ENCODE peak calls at places on chromosomes 16 and 17, in four cellular contexts. V is mesothelial cell of epicardium; X is effector CD4-positive, alpha-beta T cell; K is heart left ventricle. Q is an unnamed sample.

GRCh38 chr16:83066011-83066410 is 439.2 kb downstream of the CDH13 start:
- DNase-seq in V (no peak), X (no peak), K (no peak), Q (no peak)

GRCh38 chr17:79721993-79722671 is 8.6 kb upstream of the ENPP7 start:
- DNase-seq in V (no peak), X (no peak), K (no peak), Q (no peak)

GRCh38 chr16:87585452-87586200 is 16.7 kb upstream of the JPH3 start:
- DNase-seq in V (no peak), X (no peak), K (no peak), Q (no peak)

GRCh38 chr17:81400154-81400938 is 5.1 kb downstream of the BAHCC1 start:
- DNase-seq in V (no peak), X (no peak), K (no peak), Q (no peak)

GRCh38 chr16:56252835-56253234 is 61.5 kb downstream of the GNAO1 start:
- DNase-seq in V (no peak), X (no peak), K (peak; percentile 74), Q (no peak)

GRCh38 chr16:3188925-3189825 is 1.2 kb downstream of the OR1F1 start:
- DNase-seq in V (peak; percentile 56), X (no peak), K (no peak), Q (no peak)

GRCh38 chr16:87702325-87702811 is 63.4 kb downstream of the KLHDC4 start:
- DNase-seq in V (no peak), X (no peak), K (no peak), Q (no peak)

GRCh38 chr17:54405826-54406225 is 494.8 kb upstream of the TOM1L1 start:
- DNase-seq in V (no peak), X (no peak), K (no peak), Q (no peak)

GRCh38 chr17:62725791-62726249 is 82.3 kb downstream of the MARCHF10 start:
- DNase-seq in V (no peak), X (no peak), K (no peak), Q (no peak)

GRCh38 chr16:70018254-70018653 is 67.1 kb downstream of the CLEC18A start:
- DNase-seq in V (no peak), X (peak; percentile 45), K (peak; percentile 38), Q (no peak)

GRCh38 chr17:31629696-31630470 is 229.2 kb downstream of the COPRS start:
- DNase-seq in V (no peak), X (no peak), K (no peak), Q (no peak)

GRCh38 chr16:4514606-4515005 is 24.0 kb downstream of the CDIP1 start:
- DNase-seq in V (no peak), X (no peak), K (no peak), Q (no peak)

GRCh38 chr17:13736915-13737314 is 135.2 kb upstream of the HS3ST3A1 start:
- DNase-seq in V (no peak), X (no peak), K (no peak), Q (no peak)

GRCh38 chr17:80753946-80754345 is 209.3 kb downstream of the RPTOR start:
- DNase-seq in V (no peak), X (no peak), K (no peak), Q (no peak)

GRCh38 chr17:82917656-82918345 is 78.0 kb upstream of the ZNF750 start:
- DNase-seq in V (no peak), X (peak; percentile 17), K (peak; percentile 26), Q (no peak)

GRCh38 chr16:87099001-87099740 is 218.0 kb downstream of the C16orf95 start:
- DNase-seq in V (peak; percentile 27), X (no peak), K (no peak), Q (no peak)

GRCh38 chr17:8391711-8392110 is 5.9 kb downstream of the RNF222 start:
- DNase-seq in V (no peak), X (no peak), K (no peak), Q (no peak)

GRCh38 chr17:74211141-74211928 is 2.0 kb upstream of the TTYH2 start:
- DNase-seq in V (peak; percentile 48), X (no peak), K (no peak), Q (no peak)

GRCh38 chr17:65515959-65516948 is 45.2 kb downstream of the AXIN2 start:
- DNase-seq in V (no peak), X (no peak), K (no peak), Q (no peak)

GRCh38 chr16:25110392-25110947 is 1.1 kb upstream of the LCMT1 start:
- DNase-seq in V (no peak), X (no peak), K (no peak), Q (no peak)

GRCh38 chr16:7103056-7103455 is 229.6 kb upstream of the RBFOX1 start:
- DNase-seq in V (no peak), X (no peak), K (no peak), Q (no peak)

GRCh38 chr16:86027366-86028126 is 128.6 kb downstream of the IRF8 start:
- DNase-seq in V (no peak), X (no peak), K (no peak), Q (no peak)

GRCh38 chr17:12342609-12343248 is 322.1 kb downstream of the MAP2K4 start:
- DNase-seq in V (no peak), X (no peak), K (no peak), Q (no peak)

GRCh38 chr16:85556456-85557082 is 56.6 kb upstream of the GSE1 start:
- DNase-seq in V (no peak), X (peak; percentile 34), K (peak; percentile 60), Q (no peak)

GRCh38 chr16:47565454-47565853 is 104.3 kb downstream of the PHKB start:
- DNase-seq in V (no peak), X (peak; percentile 3), K (peak; percentile 80), Q (peak; percentile 81)

GRCh38 chr17:5508855-5509254 is 22.5 kb downstream of the MIS12 start:
- DNase-seq in V (no peak), X (no peak), K (no peak), Q (no peak)

GRCh38 chr16:78199325-78200022 is 100.0 kb downstream of the WWOX start:
- DNase-seq in V (no peak), X (no peak), K (no peak), Q (no peak)

GRCh38 chr17:50889528-50890118 is 23.5 kb upstream of the TOB1 start:
- DNase-seq in V (no peak), X (no peak), K (no peak), Q (no peak)

GRCh38 chr17:79657036-79657435 is 46.2 kb upstream of the RBFOX3 start:
- DNase-seq in V (no peak), X (no peak), K (no peak), Q (no peak)

GRCh38 chr17:67615011-67615561 is 102.7 kb upstream of the NOL11 start:
- DNase-seq in V (no peak), X (no peak), K (no peak), Q (no peak)

GRCh38 chr16:52113812-52114211 is 433.1 kb downstream of the TOX3 start:
- DNase-seq in V (no peak), X (no peak), K (no peak), Q (no peak)

GRCh38 chr16:11208916-11209665 is 46.9 kb downstream of the SOCS1 start:
- DNase-seq in V (no peak), X (no peak), K (no peak), Q (no peak)

GRCh38 chr16:86355951-86356350 is 154.4 kb upstream of the FOXF1 start:
- DNase-seq in V (no peak), X (no peak), K (no peak), Q (no peak)

GRCh38 chr16:24151482-24151939 is 104.6 kb upstream of the CACNG3 start:
- DNase-seq in V (no peak), X (no peak), K (no peak), Q (no peak)

GRCh38 chr17:17041018-17041521 is 1.2 kb upstream of the MPRIP start:
- DNase-seq in V (no peak), X (no peak), K (peak; percentile 65), Q (no peak)

Q was measured in right atrium auricular region.